ENCODE peak calls at places on chromosomes 11 and 22, in nine cellular contexts. K is left ventricle myocardium inferior; O is thyroid gland; D is psoas muscle; G is breast epithelium; X is naive thymus-derived CD4-positive, alpha-beta T cell; E is spleen; S is A549; U is OCI-LY7. Q is an unnamed sample. For H3K9me3 and H3K4me1, the result is how much of the 10 kb centered on the place peaks cover.

GRCh38 chr11:17473071-17473744 is 3.4 kb downstream of the ABCC8 start:
- DNase-seq in S (peak), E (no peak), O (no peak), X (no peak), D (no peak), U (no peak), G (no peak), K (no peak), Q (no peak)

GRCh38 chr11:130631119-130631518 is 182.7 kb downstream of the ADAMTS15 start:
- DNase-seq in S (peak), G (no peak), O (no peak), K (no peak), X (no peak), E (no peak), U (no peak), D (no peak), Q (no peak)

GRCh38 chr11:17846852-17847453 is 112.4 kb downstream of the KCNC1 start:
- DNase-seq in K (no peak), E (no peak), X (no peak), O (peak), S (no peak), U (peak), G (no peak), D (peak), Q (no peak)

GRCh38 chr11:94271885-94272372 is 32.5 kb upstream of the IZUMO1R start:
- DNase-seq in X (no peak), G (no peak), U (no peak), S (no peak), D (no peak), K (no peak), O (no peak), E (no peak), Q (no peak)

GRCh38 chr11:111602865-111603632 is 800 bp downstream of the SIK2 start:
- DNase-seq in X (peak), O (peak), E (no peak), U (peak), G (peak), D (no peak), S (no peak), K (no peak), Q (peak)

GRCh38 chr22:30435674-30436126 is 10.1 kb downstream of the MTFP1 start:
- DNase-seq in O (peak), U (peak), K (no peak), S (no peak), X (peak), D (peak), E (peak), G (no peak), Q (peak)

GRCh38 chr22:39456262-39457046 is at the start of gene MGAT3:
- DNase-seq in X (peak), U (no peak), E (peak), O (no peak), K (no peak), S (no peak), G (no peak), D (no peak), Q (no peak)

GRCh38 chr11:117220999-117221774 is 10.7 kb downstream of the PCSK7 start:
- DNase-seq in X (no peak), K (no peak), G (peak), D (peak), E (no peak), S (no peak), U (no peak), O (peak), Q (no peak)

GRCh38 chr11:66745356-66746235 is 16.6 kb upstream of the SPTBN2 start:
- DNase-seq in K (no peak), S (peak), O (peak), G (no peak), D (no peak), E (peak), X (peak), U (peak), Q (no peak)

GRCh38 chr11:34256150-34256549 is 101.7 kb downstream of the ABTB2 start:
- DNase-seq in U (no peak), S (no peak), O (no peak), X (no peak), K (no peak), E (no peak), G (no peak), D (no peak), Q (no peak)

GRCh38 chr11:118530683-118531596 is at the start of gene TMEM25:
- DNase-seq in E (peak), X (peak), O (peak), D (peak), G (peak), K (peak), U (peak), S (no peak), Q (peak)

GRCh38 chr11:74248469-74248868 is 63.0 kb downstream of the P4HA3 start:
- DNase-seq in S (no peak), G (no peak), D (no peak), U (no peak), X (no peak), E (no peak), K (no peak), O (no peak), Q (no peak)

GRCh38 chr22:42763965-42764480 is 43.4 kb upstream of the A4GALT start:
- DNase-seq in G (no peak), E (no peak), D (no peak), S (no peak), U (no peak), X (no peak), K (no peak), O (no peak), Q (no peak)

GRCh38 chr11:10934293-10934850 is 76.5 kb upstream of the ZBED5 start:
- DNase-seq in G (no peak), S (no peak), K (no peak), O (peak), D (no peak), X (peak), U (peak), E (no peak), Q (peak)

GRCh38 chr11:113162590-113162961 is 151.8 kb upstream of the TTC12 start:
- DNase-seq in X (no peak), G (no peak), E (no peak), K (no peak), O (no peak), U (no peak), D (no peak), S (no peak), Q (no peak)

GRCh38 chr11:86151188-86152005 is 82.5 kb upstream of the PICALM start:
- DNase-seq in D (no peak), X (no peak), U (no peak), E (no peak), K (peak), G (no peak), O (peak), S (no peak), Q (no peak)

GRCh38 chr22:23178512-23179254 is 1.6 kb upstream of the BCR start:
- DNase-seq in E (peak), O (peak), S (peak), D (peak), X (peak), U (peak), G (peak), K (peak), Q (no peak)

GRCh38 chr11:92276773-92277172 is 52.2 kb downstream of the FAT3 start:
- DNase-seq in E (no peak), G (no peak), X (no peak), D (no peak), U (no peak), O (no peak), K (no peak), S (no peak), Q (no peak)

GRCh38 chr11:67634366-67635230 is 4.9 kb upstream of the NUDT8 start:
- DNase-seq in U (no peak), S (no peak), K (no peak), E (no peak), X (no peak), D (no peak), G (peak), O (no peak), Q (no peak)

GRCh38 chr11:28114116-28114515 is 5.9 kb downstream of the METTL15 start:
- DNase-seq in O (no peak), D (no peak), U (no peak), E (no peak), X (no peak), K (no peak), G (no peak), S (no peak), Q (no peak)

GRCh38 chr11:61004841-61005240 is 33.4 kb downstream of the CD6 start:
- DNase-seq in S (no peak), K (no peak), D (no peak), U (no peak), O (no peak), G (no peak), E (no peak), X (peak), Q (peak)

GRCh38 chr22:44313385-44314006 is 745 bp upstream of the SHISAL1 start:
- DNase-seq in X (no peak), D (no peak), O (no peak), K (no peak), E (no peak), S (no peak), G (no peak), U (no peak), Q (no peak)

GRCh38 chr11:88016392-88017020 is 158.7 kb downstream of the RAB38 start:
- DNase-seq in O (peak), U (peak), G (peak), S (peak), E (no peak), K (peak), X (peak), D (peak), Q (peak)

GRCh38 chr22:20284471-20285086 is 16.5 kb upstream of the RTN4R start:
- DNase-seq in E (no peak), U (no peak), X (no peak), K (no peak), G (no peak), S (no peak), D (no peak), O (no peak), Q (no peak)

GRCh38 chr22:20283674-20284066 is 15.6 kb upstream of the RTN4R start:
- DNase-seq in E (no peak), X (no peak), S (no peak), O (no peak), G (no peak), D (no peak), U (no peak), K (no peak), Q (no peak)

GRCh38 chr22:20280866-20281265 is 12.7 kb upstream of the RTN4R start:
- DNase-seq in S (no peak), U (no peak), O (no peak), E (no peak), X (no peak), G (no peak), D (no peak), K (no peak), Q (no peak)

GRCh38 chr22:20281891-20282290 is 13.8 kb upstream of the RTN4R start:
- DNase-seq in G (no peak), K (no peak), O (no peak), D (no peak), S (no peak), U (no peak), E (no peak), X (no peak), Q (no peak)

GRCh38 chr22:20282901-20283673 is 15.0 kb upstream of the RTN4R start:
- DNase-seq in O (no peak), K (no peak), S (no peak), E (no peak), D (no peak), G (no peak), U (no peak), X (no peak), Q (no peak)
- H3K27ac ChIP-seq in O (no peak), K (no peak), S (no peak), E (no peak), D (no peak), G (no peak), U (no peak), X (no peak), Q (no peak)

GRCh38 chr11:72010529-72011233 is 12.0 kb downstream of the IL18BP start:
- DNase-seq in S (no peak), D (no peak), K (no peak), O (no peak), E (no peak), X (no peak), G (peak), U (no peak), Q (no peak)

GRCh38 chr11:72007089-72007476 is 8.4 kb downstream of the IL18BP start:
- DNase-seq in O (no peak), D (no peak), K (no peak), U (no peak), S (no peak), X (no peak), G (peak), E (no peak), Q (no peak)

GRCh38 chr11:72007587-72007986 is 8.9 kb downstream of the IL18BP start:
- DNase-seq in G (peak), K (no peak), X (no peak), D (no peak), E (no peak), O (no peak), S (no peak), U (no peak), Q (no peak)

GRCh38 chr11:72008728-72009127 is 10.0 kb downstream of the IL18BP start:
- DNase-seq in E (no peak), X (no peak), G (peak), O (no peak), D (no peak), U (no peak), S (no peak), K (no peak), Q (no peak)

GRCh38 chr11:72009156-72009555 is 10.4 kb downstream of the IL18BP start:
- DNase-seq in S (no peak), O (no peak), X (no peak), K (no peak), U (no peak), E (no peak), D (no peak), G (peak), Q (no peak)
- H3K9me3 ChIP-seq in S (under half), O (under half), X (under half), K (under half), U (under half), E (under half), D (under half), G (under half), Q (under half)

DNA sequence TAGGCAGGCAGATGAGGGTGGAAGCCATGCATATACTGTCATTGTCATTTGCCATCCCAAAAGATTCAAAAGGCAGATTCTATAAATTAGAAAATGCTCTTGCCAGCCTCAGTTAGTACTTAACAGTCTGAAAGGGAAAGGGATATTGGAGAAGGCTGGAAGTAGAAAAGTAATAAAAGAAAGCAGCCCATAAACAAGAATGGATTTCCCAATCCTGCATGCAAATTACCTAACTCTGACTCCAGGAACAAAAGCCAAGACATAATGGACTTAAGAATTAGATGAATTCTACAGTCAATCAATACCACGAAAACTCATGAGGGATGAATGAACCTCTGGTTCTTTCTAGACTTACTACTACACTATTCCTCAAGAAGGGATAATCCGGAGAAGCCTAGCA is 5.9 kb downstream of the PAK1 start:
- DNase-seq in S (no peak), U (no peak), D (no peak), X (no peak), K (no peak), G (no peak), E (no peak), O (no peak), Q (no peak)
- H3K4me1 ChIP-seq in S (under half), U (under half), D (under half), X (under half), K (under half), G (under half), E (under half), O (under half), Q (under half)

GRCh38 chr11:6202036-6202435 is 3.0 kb downstream of the OR52W1 start:
- DNase-seq in O (no peak), S (no peak), G (no peak), E (no peak), K (no peak), D (no peak), U (no peak), X (no peak), Q (no peak)
- H3K27ac ChIP-seq in O (no peak), S (no peak), G (no peak), E (peak), K (no peak), D (no peak), U (no peak), X (no peak), Q (no peak)

DNA sequence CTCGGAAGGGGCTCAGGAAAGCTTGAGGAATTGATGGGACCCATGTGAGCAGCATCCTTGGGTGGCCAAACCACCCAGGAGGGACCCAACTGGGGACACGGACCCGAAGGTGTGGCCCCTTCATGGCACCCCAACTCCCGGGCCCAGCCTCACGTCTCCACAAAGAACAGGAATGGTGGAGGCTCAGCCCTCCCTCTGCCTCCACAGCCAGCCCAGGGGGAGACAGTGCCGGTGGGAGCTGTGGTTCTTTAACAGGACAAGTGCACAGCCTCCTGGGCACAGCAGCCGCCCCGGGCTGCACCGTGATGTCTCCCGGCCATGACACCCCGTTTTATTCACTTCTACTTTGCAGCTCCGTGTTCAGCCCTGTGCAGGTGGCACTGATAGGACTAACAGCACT is 587.2 kb downstream of the BRD1 start:
- DNase-seq in S (no peak), D (no peak), E (peak), K (no peak), G (no peak), O (no peak), U (no peak), X (no peak), Q (no peak)
- H3K9me3 ChIP-seq in S (under half), D (under half), E (under half), K (under half), G (under half), O (under half), U (under half), X (under half), Q (under half)

GRCh38 chr22:46588279-46589140 is 31.7 kb upstream of the GRAMD4 start:
- DNase-seq in D (peak), K (peak), G (no peak), S (no peak), E (peak), O (peak), U (peak), X (no peak), Q (no peak)

GRCh38 chr22:46589871-46590271 is 30.3 kb upstream of the GRAMD4 start:
- DNase-seq in K (no peak), D (peak), E (no peak), G (no peak), X (no peak), O (no peak), S (no peak), U (no peak), Q (no peak)

GRCh38 chr22:46591890-46592289 is 28.3 kb upstream of the GRAMD4 start:
- DNase-seq in S (no peak), U (no peak), O (no peak), E (peak), X (no peak), G (no peak), D (no peak), K (no peak), Q (no peak)

GRCh38 chr22:46589141-46589748 is 30.9 kb upstream of the GRAMD4 start:
- DNase-seq in X (no peak), K (peak), O (no peak), G (no peak), S (no peak), E (no peak), D (peak), U (no peak), Q (no peak)

GRCh38 chr22:46590334-46590733 is 29.9 kb upstream of the GRAMD4 start:
- DNase-seq in E (peak), U (no peak), X (no peak), K (peak), S (no peak), O (peak), D (peak), G (no peak), Q (no peak)
- H3K4me1 ChIP-seq in E (half or more), U (half or more), X (under half), K (half or more), S (under half), O (half or more), D (under half), G (under half), Q (under half)

GRCh38 chr22:27880778-27881394 is 38.2 kb downstream of the PITPNB start:
- DNase-seq in D (no peak), U (peak), X (peak), O (peak), K (no peak), S (peak), G (no peak), E (no peak), Q (peak)
- H3K27ac ChIP-seq in D (no peak), U (no peak), X (no peak), O (peak), K (peak), S (peak), G (peak), E (no peak), Q (no peak)

GRCh38 chr11:70604630-70605520 is 206.5 kb downstream of the CTTN start:
- DNase-seq in K (no peak), O (no peak), S (no peak), D (peak), G (no peak), X (no peak), U (no peak), E (no peak), Q (no peak)

GRCh38 chr11:70604221-70604620 is 205.9 kb downstream of the CTTN start:
- DNase-seq in O (no peak), K (no peak), G (no peak), E (no peak), S (no peak), U (no peak), D (peak), X (no peak), Q (no peak)

GRCh38 chr11:70603064-70603755 is 204.9 kb downstream of the CTTN start:
- DNase-seq in E (no peak), D (peak), K (no peak), X (no peak), O (no peak), U (no peak), S (no peak), G (no peak), Q (no peak)

GRCh38 chr11:70601861-70602575 is 203.7 kb downstream of the CTTN start:
- DNase-seq in D (peak), X (no peak), O (no peak), E (no peak), G (no peak), K (no peak), S (no peak), U (no peak), Q (no peak)

GRCh38 chr11:70603756-70604211 is 205.5 kb downstream of the CTTN start:
- DNase-seq in X (no peak), G (no peak), D (peak), K (no peak), U (no peak), E (no peak), S (no peak), O (no peak), Q (no peak)
- H3K9me3 ChIP-seq in X (under half), G (under half), D (under half), K (under half), U (under half), E (under half), S (under half), O (under half), Q (under half)

DNA sequence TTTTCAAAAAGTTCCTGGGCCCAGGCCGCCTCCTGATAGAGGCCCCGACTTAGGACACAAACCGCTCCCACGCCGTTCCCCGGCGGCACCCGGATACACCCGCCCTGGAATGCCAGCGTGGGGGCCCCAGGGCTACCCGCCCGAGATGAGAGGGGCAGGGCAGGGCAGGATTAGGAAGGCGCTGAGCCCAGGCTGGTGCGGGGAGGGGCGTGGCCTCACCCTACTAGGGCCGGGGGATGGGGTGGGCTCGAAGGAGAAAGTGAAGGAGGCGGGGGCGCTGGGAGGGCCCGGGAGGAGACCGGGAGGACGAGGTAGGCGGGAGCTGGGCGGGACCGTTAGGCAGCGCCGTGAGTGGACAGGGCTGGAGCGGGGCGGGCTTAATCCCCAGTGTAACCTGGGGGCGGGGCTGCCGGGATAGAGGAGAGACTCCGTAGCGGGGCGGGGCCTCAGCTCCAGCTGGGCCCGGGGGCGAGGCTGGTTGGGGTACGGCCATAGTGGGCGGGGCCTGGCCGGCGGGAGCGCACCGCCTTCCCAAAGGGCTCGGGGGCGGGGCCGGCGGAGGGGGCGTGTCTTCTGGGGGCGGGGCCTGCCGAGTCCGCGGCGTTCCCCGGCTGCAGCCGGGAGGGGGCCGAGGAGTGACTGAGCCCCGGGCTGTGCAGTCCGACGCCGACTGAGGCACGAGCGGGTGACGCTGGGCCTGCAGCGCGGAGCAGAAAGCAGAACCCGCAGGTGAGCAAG is at the start of gene CD82:
- DNase-seq in E (peak), K (peak), S (peak), U (peak), G (peak), D (peak), X (peak), O (peak), Q (peak)
- H3K4me1 ChIP-seq in E (half or more), K (half or more), S (under half), U (under half), G (under half), D (under half), X (under half), O (under half), Q (under half)